ENCODE peak calls at places on chromosomes 11 and 22, in seven cellular contexts. One of them, this sample, is unnamed.

GRCh38 chr11:67406420-67406968 is 2.6 kb downstream of the TBC1D10C start:
- DNase-seq in tibial artery: no peak
- DNase-seq in ovary: no peak
- DNase-seq in H1: no peak
- DNase-seq in A549: no peak
- DNase-seq in retinal pigment epithelial cell: no peak
- DNase-seq in stomach: no peak
- DNase-seq in this sample: no peak

GRCh38 chr22:48180631-48181030 is 1418.2 kb downstream of the TBC1D22A start:
- DNase-seq in tibial artery: no peak
- DNase-seq in ovary: no peak
- DNase-seq in H1: no peak
- DNase-seq in A549: no peak
- DNase-seq in retinal pigment epithelial cell: no peak
- DNase-seq in stomach: no peak
- DNase-seq in this sample: no peak

GRCh38 chr22:18987765-18988164 is 51.7 kb upstream of the PRODH start:
- DNase-seq in tibial artery: no peak
- DNase-seq in ovary: no peak
- DNase-seq in H1: peak
- DNase-seq in A549: no peak
- DNase-seq in retinal pigment epithelial cell: no peak
- DNase-seq in stomach: no peak
- DNase-seq in this sample: no peak

GRCh38 chr11:86365566-86365965 is 9.1 kb upstream of the CCDC81 start:
- DNase-seq in tibial artery: no peak
- DNase-seq in ovary: no peak
- DNase-seq in H1: no peak
- DNase-seq in A549: no peak
- DNase-seq in retinal pigment epithelial cell: no peak
- DNase-seq in stomach: no peak
- DNase-seq in this sample: no peak

GRCh38 chr22:25375683-25376082 is 156.2 kb downstream of the CRYBB2 start:
- DNase-seq in tibial artery: no peak
- DNase-seq in ovary: no peak
- DNase-seq in H1: no peak
- DNase-seq in A549: no peak
- DNase-seq in retinal pigment epithelial cell: no peak
- DNase-seq in stomach: no peak
- DNase-seq in this sample: peak

GRCh38 chr11:70466154-70466553 is 67.8 kb downstream of the CTTN start:
- DNase-seq in tibial artery: no peak
- DNase-seq in ovary: no peak
- DNase-seq in H1: no peak
- DNase-seq in A549: peak
- DNase-seq in retinal pigment epithelial cell: no peak
- DNase-seq in stomach: no peak
- DNase-seq in this sample: no peak

GRCh38 chr11:14905104-14906033 is 13.3 kb upstream of the CYP2R1 start:
- DNase-seq in tibial artery: peak
- DNase-seq in ovary: no peak
- DNase-seq in H1: peak
- DNase-seq in A549: peak
- DNase-seq in retinal pigment epithelial cell: no peak
- DNase-seq in stomach: peak
- DNase-seq in this sample: peak

GRCh38 chr22:37298748-37299495 is 16.6 kb downstream of the CYTH4 start:
- DNase-seq in tibial artery: no peak
- DNase-seq in ovary: no peak
- DNase-seq in H1: no peak
- DNase-seq in A549: no peak
- DNase-seq in retinal pigment epithelial cell: no peak
- DNase-seq in stomach: no peak
- DNase-seq in this sample: no peak

GRCh38 chr11:74000307-74000630 is 8.6 kb downstream of the UCP3 start:
- DNase-seq in tibial artery: no peak
- DNase-seq in ovary: no peak
- DNase-seq in H1: no peak
- DNase-seq in A549: no peak
- DNase-seq in retinal pigment epithelial cell: no peak
- DNase-seq in stomach: no peak
- DNase-seq in this sample: no peak

GRCh38 chr22:46678003-46678657 is 57.9 kb downstream of the GRAMD4 start:
- DNase-seq in tibial artery: no peak
- DNase-seq in ovary: no peak
- DNase-seq in H1: no peak
- DNase-seq in A549: no peak
- DNase-seq in retinal pigment epithelial cell: no peak
- DNase-seq in stomach: no peak
- DNase-seq in this sample: no peak

GRCh38 chr22:46682011-46682731 is 55.9 kb downstream of the CERK start:
- DNase-seq in tibial artery: no peak
- DNase-seq in ovary: no peak
- DNase-seq in H1: no peak
- DNase-seq in A549: no peak
- DNase-seq in retinal pigment epithelial cell: no peak
- DNase-seq in stomach: no peak
- DNase-seq in this sample: no peak

GRCh38 chr22:46679711-46680269 is 58.3 kb downstream of the CERK start:
- DNase-seq in tibial artery: no peak
- DNase-seq in ovary: no peak
- DNase-seq in H1: no peak
- DNase-seq in A549: no peak
- DNase-seq in retinal pigment epithelial cell: no peak
- DNase-seq in stomach: no peak
- DNase-seq in this sample: no peak

GRCh38 chr22:46678785-46679700 is 58.9 kb downstream of the GRAMD4 start:
- DNase-seq in tibial artery: no peak
- DNase-seq in ovary: no peak
- DNase-seq in H1: no peak
- DNase-seq in A549: no peak
- DNase-seq in retinal pigment epithelial cell: no peak
- DNase-seq in stomach: no peak
- DNase-seq in this sample: no peak

GRCh38 chr22:46681010-46681409 is 57.0 kb downstream of the CERK start:
- DNase-seq in tibial artery: no peak
- DNase-seq in ovary: no peak
- DNase-seq in H1: peak
- DNase-seq in A549: peak
- DNase-seq in retinal pigment epithelial cell: no peak
- DNase-seq in stomach: no peak
- DNase-seq in this sample: no peak
- TF ChIP-seq CTCF in tibial artery: no peak
- TF ChIP-seq CTCF in ovary: no peak
- TF ChIP-seq CTCF in H1: peak
- TF ChIP-seq CTCF in A549: no peak
- TF ChIP-seq CTCF in retinal pigment epithelial cell: no peak
- TF ChIP-seq CTCF in stomach: peak
- TF ChIP-seq CTCF in this sample: no peak

GRCh38 chr11:19117760-19118097 is 761 bp downstream of the ZDHHC13 start:
- DNase-seq in tibial artery: no peak
- DNase-seq in ovary: no peak
- DNase-seq in H1: no peak
- DNase-seq in A549: no peak
- DNase-seq in retinal pigment epithelial cell: no peak
- DNase-seq in stomach: no peak
- DNase-seq in this sample: no peak

GRCh38 chr11:19121646-19122045 is 4.7 kb downstream of the ZDHHC13 start:
- DNase-seq in tibial artery: no peak
- DNase-seq in ovary: no peak
- DNase-seq in H1: no peak
- DNase-seq in A549: no peak
- DNase-seq in retinal pigment epithelial cell: no peak
- DNase-seq in stomach: no peak
- DNase-seq in this sample: no peak

GRCh38 chr11:19116315-19116970 is 525 bp upstream of the ZDHHC13 start:
- DNase-seq in tibial artery: no peak
- DNase-seq in ovary: no peak
- DNase-seq in H1: no peak
- DNase-seq in A549: no peak
- DNase-seq in retinal pigment epithelial cell: no peak
- DNase-seq in stomach: no peak
- DNase-seq in this sample: no peak

GRCh38 chr11:19111809-19112208 is 5.2 kb upstream of the ZDHHC13 start:
- DNase-seq in tibial artery: no peak
- DNase-seq in ovary: no peak
- DNase-seq in H1: no peak
- DNase-seq in A549: no peak
- DNase-seq in retinal pigment epithelial cell: no peak
- DNase-seq in stomach: no peak
- DNase-seq in this sample: no peak

GRCh38 chr11:19116971-19117759 is at the start of gene ZDHHC13:
- DNase-seq in tibial artery: peak
- DNase-seq in ovary: peak
- DNase-seq in H1: peak
- DNase-seq in A549: peak
- DNase-seq in retinal pigment epithelial cell: peak
- DNase-seq in stomach: peak
- DNase-seq in this sample: peak
- TF ChIP-seq CTCF in tibial artery: no peak
- TF ChIP-seq CTCF in ovary: no peak
- TF ChIP-seq CTCF in H1: no peak
- TF ChIP-seq CTCF in A549: peak
- TF ChIP-seq CTCF in retinal pigment epithelial cell: peak
- TF ChIP-seq CTCF in stomach: no peak
- TF ChIP-seq CTCF in this sample: no peak

GRCh38 chr11:78961186-78961782 is 386.6 kb upstream of the NARS2 start:
- DNase-seq in tibial artery: no peak
- DNase-seq in ovary: no peak
- DNase-seq in H1: peak
- DNase-seq in A549: peak
- DNase-seq in retinal pigment epithelial cell: no peak
- DNase-seq in stomach: peak
- DNase-seq in this sample: peak
- TF ChIP-seq CTCF in tibial artery: no peak
- TF ChIP-seq CTCF in ovary: no peak
- TF ChIP-seq CTCF in H1: peak
- TF ChIP-seq CTCF in A549: peak
- TF ChIP-seq CTCF in retinal pigment epithelial cell: peak
- TF ChIP-seq CTCF in stomach: peak
- TF ChIP-seq CTCF in this sample: no peak

GRCh38 chr11:30605036-30605435 is 18.9 kb upstream of the MPPED2 start:
- DNase-seq in tibial artery: no peak
- DNase-seq in ovary: no peak
- DNase-seq in H1: no peak
- DNase-seq in A549: no peak
- DNase-seq in retinal pigment epithelial cell: no peak
- DNase-seq in stomach: no peak
- DNase-seq in this sample: no peak
- TF ChIP-seq CTCF in tibial artery: no peak
- TF ChIP-seq CTCF in ovary: no peak
- TF ChIP-seq CTCF in H1: no peak
- TF ChIP-seq CTCF in A549: no peak
- TF ChIP-seq CTCF in retinal pigment epithelial cell: no peak
- TF ChIP-seq CTCF in stomach: no peak
- TF ChIP-seq CTCF in this sample: no peak

This sample was measured in glutamatergic neuron.